ENCODE peak calls at places on chromosome 14, in four cellular contexts. Y is IMR-90, S is HepG2, E is H1. Z is an unnamed sample.

GRCh38 chr14:34997762-34998161 is 15.0 kb downstream of the SRP54 start:
- DNase-seq in Y (no peak), E (no peak), S (no peak), Z (no peak)

GRCh38 chr14:65226824-65227604 is 124.7 kb upstream of the MAX start:
- DNase-seq in Y (peak), E (no peak), S (peak), Z (peak)

GRCh38 chr14:65159281-65160062 is 57.2 kb upstream of the MAX start:
- DNase-seq in Y (no peak), E (no peak), S (no peak), Z (no peak)

GRCh38 chr14:103517172-103517566 is 5.5 kb downstream of the CKB start:
- DNase-seq in E (no peak), S (no peak), Y (no peak), Z (no peak)

GRCh38 chr14:67602995-67603545 is 3.0 kb upstream of the PIGH start:
- DNase-seq in Y (no peak), S (no peak), E (no peak), Z (no peak)

GRCh38 chr14:103404032-103404918 is 19.1 kb downstream of the MARK3 start:
- DNase-seq in S (no peak), Y (peak), E (peak), Z (no peak)

GRCh38 chr14:95286649-95287048 is 33.1 kb downstream of the CLMN start:
- DNase-seq in S (no peak), E (no peak), Y (no peak), Z (no peak)

GRCh38 chr14:100399052-100399849 is 76.1 kb downstream of the SLC25A47 start:
- DNase-seq in Y (no peak), E (no peak), S (no peak), Z (no peak)

GRCh38 chr14:89746135-89746534 is 208.4 kb downstream of the EFCAB11 start:
- DNase-seq in S (no peak), Y (no peak), E (no peak), Z (no peak)

GRCh38 chr14:74648643-74649042 is 36.6 kb upstream of the LTBP2 start:
- DNase-seq in E (no peak), Y (no peak), S (no peak), Z (no peak)

GRCh38 chr14:21383848-21384493 is at the start of gene SUPT16H:
- DNase-seq in E (peak), S (peak), Y (peak), Z (peak)
- TF ChIP-seq POLR2A in E (peak), S (peak), Y (peak), Z (peak)

GRCh38 chr14:24058260-24058950 is 6.6 kb downstream of the CARMIL3 start:
- DNase-seq in E (peak), S (peak), Y (peak), Z (peak)
- TF ChIP-seq CEBPB in E (no peak), S (no peak), Y (no peak), Z (no peak)

GRCh38 chr14:87992720-87993484 is at the start of gene GALC:
- DNase-seq in E (peak), Y (peak), S (no peak), Z (peak)
- TF ChIP-seq POLR2A in E (peak), Y (no peak), S (no peak), Z (peak)

GRCh38 chr14:101477648-101478047 is 83.6 kb upstream of the DIO3 start:
- DNase-seq in S (no peak), E (no peak), Y (peak), Z (no peak)
- TF ChIP-seq CEBPB in S (no peak), E (no peak), Y (no peak), Z (no peak)

GRCh38 chr14:52693532-52693931 is 1.8 kb downstream of the ERO1A start:
- DNase-seq in E (no peak), S (no peak), Y (no peak), Z (no peak)

GRCh38 chr14:52693004-52693403 is 2.4 kb downstream of the ERO1A start:
- DNase-seq in Y (no peak), E (no peak), S (no peak), Z (no peak)

GRCh38 chr14:52694761-52695480 is 437 bp downstream of the ERO1A start:
- DNase-seq in Y (peak), E (no peak), S (peak), Z (no peak)

GRCh38 chr14:52692248-52692962 is 3.0 kb downstream of the ERO1A start:
- DNase-seq in E (no peak), Y (peak), S (no peak), Z (no peak)

GRCh38 chr14:52695481-52696091 is at the start of gene ERO1A:
- DNase-seq in Y (peak), S (peak), E (peak), Z (peak)
- TF ChIP-seq POLR2A in Y (peak), S (peak), E (peak), Z (peak)

GRCh38 chr14:105581551-105582341 is 55.4 kb downstream of the TMEM121 start:
- DNase-seq in E (no peak), S (no peak), Y (no peak), Z (no peak)
- TF ChIP-seq CEBPB in E (no peak), S (no peak), Y (no peak), Z (no peak)

DNA sequence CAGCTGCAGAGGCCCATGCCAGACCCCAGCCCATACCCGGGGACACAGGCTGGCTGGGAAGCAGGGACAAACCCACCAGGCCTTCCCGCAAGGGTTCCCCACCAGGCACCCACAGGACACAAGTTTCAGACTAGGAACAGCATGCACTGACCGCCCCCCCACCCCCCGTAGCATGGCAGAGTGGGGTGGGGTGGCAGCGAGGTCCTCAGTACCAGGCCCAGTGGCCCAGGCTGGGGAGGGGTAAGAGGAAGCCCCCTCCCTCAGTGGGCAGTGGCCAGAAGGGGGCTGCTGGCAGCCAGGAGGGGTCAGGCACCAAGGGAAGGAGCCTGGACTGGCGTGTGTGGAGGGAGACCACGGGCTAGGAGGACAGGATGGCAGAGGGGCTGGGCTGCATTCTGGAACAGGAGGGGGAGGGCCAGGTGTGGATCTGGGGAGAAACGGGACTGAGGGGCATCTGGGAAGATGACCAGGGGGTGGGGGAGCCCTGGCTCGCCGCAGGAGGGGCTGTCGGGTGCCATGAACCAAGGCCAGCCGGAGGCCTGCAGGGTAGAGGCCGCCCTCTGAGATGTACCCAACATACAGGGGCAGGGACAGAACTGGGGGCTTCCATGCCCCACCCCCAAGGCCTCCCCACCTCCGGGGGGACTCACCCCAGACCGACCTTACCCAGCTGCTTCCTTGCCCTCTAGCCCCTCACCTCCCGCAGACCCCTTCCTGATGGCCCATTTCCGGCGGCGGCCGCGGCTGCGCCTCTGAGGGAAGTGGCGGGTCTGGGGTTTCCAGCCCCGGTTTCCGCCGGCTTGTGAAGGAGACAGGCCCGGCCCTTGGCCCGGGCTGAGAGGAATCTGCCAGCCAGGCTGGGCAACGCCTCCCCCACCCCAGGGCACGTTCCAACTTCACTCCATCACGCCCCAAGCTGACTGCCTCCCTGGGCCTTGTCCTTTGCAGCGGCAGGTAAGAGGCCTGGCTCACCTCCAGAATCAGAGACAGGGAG is 5.6 kb upstream of the JAG2 start:
- DNase-seq in E (no peak), Y (no peak), S (no peak), Z (no peak)
- TF ChIP-seq POLR2A in E (no peak), Y (no peak), S (no peak), Z (no peak)

GRCh38 chr14:57755018-57755521 is 110.8 kb downstream of the SLC35F4 start:
- DNase-seq in E (no peak), Y (no peak), S (no peak), Z (no peak)
- TF ChIP-seq CEBPB in E (no peak), Y (no peak), S (no peak), Z (no peak)